ENCODE peak calls at places on chromosomes 3 and 15, in nine cellular contexts. I is IMR-90, X is heart left ventricle, O is A549, P is ovary, G is adrenal gland, B is testis, J is H1, E is tibial nerve. Z is an unnamed sample.

GRCh38 chr15:57555270-57555669 is 36.4 kb upstream of the MYZAP start:
- DNase-seq in G (no peak), J (no peak), P (no peak), O (no peak), E (no peak), X (no peak), I (peak), B (no peak), Z (no peak)

GRCh38 chr3:45547764-45548683 is 46.5 kb upstream of the LIMD1 start:
- DNase-seq in X (peak), I (no peak), O (no peak), J (no peak), P (no peak), E (peak), B (peak), G (peak), Z (peak)

GRCh38 chr15:65460948-65461347 is 38.2 kb upstream of the IGDCC4 start:
- DNase-seq in B (no peak), X (no peak), G (no peak), P (no peak), J (no peak), E (no peak), I (peak), O (no peak), Z (no peak)

GRCh38 chr3:125141596-125142417 is 70.7 kb downstream of the SLC12A8 start:
- DNase-seq in X (peak), I (no peak), P (peak), G (peak), O (no peak), J (no peak), E (no peak), B (peak), Z (peak)

GRCh38 chr15:38479286-38479685 is 25.4 kb downstream of the FAM98B start:
- DNase-seq in P (no peak), O (no peak), J (no peak), X (no peak), G (no peak), B (no peak), I (peak), E (no peak), Z (no peak)

GRCh38 chr3:138124689-138125420 is 7.3 kb downstream of the A4GNT start:
- DNase-seq in G (no peak), O (no peak), I (peak), X (no peak), P (no peak), J (no peak), E (no peak), B (no peak), Z (peak)

GRCh38 chr3:98551754-98552153 is 20.0 kb downstream of the GPR15 start:
- DNase-seq in O (no peak), E (no peak), G (no peak), B (no peak), X (no peak), I (no peak), P (no peak), J (no peak), Z (no peak)

GRCh38 chr3:8324727-8325126 is 176.9 kb upstream of the LMCD1 start:
- DNase-seq in J (no peak), G (peak), X (peak), E (peak), B (peak), O (peak), P (no peak), I (peak), Z (peak)

GRCh38 chr3:123679712-123680386 is 95.0 kb upstream of the HACD2 start:
- DNase-seq in X (no peak), J (no peak), O (no peak), P (peak), E (no peak), B (no peak), G (no peak), I (no peak), Z (no peak)

GRCh38 chr3:81958967-81959625 is 197.7 kb upstream of the GBE1 start:
- DNase-seq in B (no peak), X (no peak), O (no peak), G (no peak), I (no peak), P (no peak), J (no peak), E (no peak), Z (peak)

GRCh38 chr3:120615863-120616599 is 19.9 kb downstream of the NDUFB4 start:
- DNase-seq in J (no peak), P (no peak), X (peak), I (peak), O (no peak), G (peak), B (no peak), E (no peak), Z (peak)

GRCh38 chr3:53009826-53010539 is 35.9 kb downstream of the SFMBT1 start:
- DNase-seq in I (no peak), J (no peak), B (no peak), O (no peak), X (no peak), P (no peak), G (no peak), E (no peak), Z (no peak)

GRCh38 chr15:92949604-92950249 is 49.6 kb downstream of the CHD2 start:
- DNase-seq in O (no peak), I (no peak), G (no peak), B (no peak), P (no peak), J (no peak), X (no peak), E (no peak), Z (no peak)

GRCh38 chr15:100224206-100225185 is 117.3 kb downstream of the ADAMTS17 start:
- DNase-seq in G (no peak), J (no peak), P (no peak), B (no peak), O (no peak), I (no peak), E (peak), X (peak), Z (peak)

GRCh38 chr3:86388848-86389247 is 602.1 kb downstream of the VGLL3 start:
- DNase-seq in X (no peak), B (no peak), G (no peak), I (no peak), P (no peak), O (no peak), E (no peak), J (no peak), Z (peak)

GRCh38 chr15:56794150-56794922 is 61.0 kb upstream of the ZNF280D start:
- DNase-seq in X (no peak), E (no peak), O (no peak), B (no peak), P (no peak), I (peak), J (no peak), G (no peak), Z (no peak)

GRCh38 chr15:84992157-84992940 is 10.7 kb downstream of the PDE8A start:
- DNase-seq in I (peak), J (no peak), E (no peak), G (no peak), B (no peak), P (no peak), O (peak), X (no peak), Z (peak)

GRCh38 chr15:63968700-63969099 is 77.6 kb downstream of the DAPK2 start:
- DNase-seq in I (no peak), B (no peak), O (no peak), P (no peak), X (no peak), G (no peak), J (no peak), E (no peak), Z (no peak)

DNA sequence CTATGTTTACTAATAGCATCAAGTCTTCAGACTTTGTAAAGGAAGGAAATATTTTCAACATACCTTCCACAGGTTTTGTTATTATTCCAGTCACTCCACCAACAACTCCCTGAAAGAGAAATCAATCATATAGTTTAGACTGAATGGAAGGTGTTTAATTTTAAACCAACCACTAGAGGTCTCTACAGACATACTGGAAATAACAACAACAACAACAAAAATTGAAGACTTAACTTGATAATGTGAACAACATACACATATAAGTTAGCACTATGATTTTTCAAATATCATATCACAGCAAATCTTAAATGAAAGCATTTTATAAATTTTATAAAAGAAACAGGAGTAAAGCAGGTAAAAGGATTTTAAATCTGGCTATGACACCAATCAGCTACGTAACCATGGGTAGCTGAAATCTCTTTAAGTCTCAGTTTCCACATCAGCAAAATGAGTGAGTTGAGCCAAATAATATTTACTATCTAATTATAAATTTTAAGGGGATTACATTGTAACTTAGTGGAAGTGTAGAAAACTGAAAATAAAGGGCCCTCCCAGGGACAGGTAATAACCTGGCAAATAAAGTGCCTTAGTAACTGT is 188.2 kb downstream of the VPS13C start:
- DNase-seq in P (no peak), G (no peak), X (no peak), I (peak), J (no peak), O (peak), E (no peak), B (no peak), Z (peak)
- TF ChIP-seq CTCF in P (no peak), G (peak), X (peak), I (peak), J (peak), O (peak), E (peak), B (no peak), Z (no peak)

GRCh38 chr15:83922895-83923294 is 269.0 kb downstream of the ADAMTSL3 start:
- DNase-seq in O (no peak), B (no peak), J (no peak), X (no peak), G (no peak), P (no peak), E (no peak), I (no peak), Z (no peak)
- TF ChIP-seq POLR2A in O (no peak), B (no peak), J (no peak), X (no peak), G (no peak), P (no peak), E (no peak), I (no peak), Z (no peak)

GRCh38 chr3:50155491-50155878 is 361 bp downstream of the SEMA3F start:
- DNase-seq in E (no peak), J (no peak), P (no peak), I (no peak), G (no peak), X (no peak), O (no peak), B (no peak), Z (no peak)
- TF ChIP-seq CTCF in E (no peak), J (no peak), P (no peak), I (no peak), G (no peak), X (no peak), O (no peak), B (no peak), Z (no peak)

GRCh38 chr15:39920510-39921273 is 626 bp upstream of the GPR176 start:
- DNase-seq in O (peak), G (peak), X (peak), I (peak), B (peak), E (peak), P (peak), J (no peak), Z (no peak)
- TF ChIP-seq POLR2A in O (peak), G (peak), X (no peak), I (peak), B (no peak), E (peak), P (peak), J (peak), Z (no peak)